ENCODE peak calls at places on chromosome 18, in nine cellular contexts. Z is fibroblast of lung, X is upper lobe of left lung, O is cardiac fibroblast, D is sigmoid colon, F is brain microvascular endothelial cell, A is kidney epithelial cell, R is dorsolateral prefrontal cortex, K is spleen. P is an unnamed sample.

GRCh38 chr18:49189772-49190171 is 239.0 kb upstream of the SMAD7 start:
- DNase-seq in Z (peak), X (no peak), O (peak), D (no peak), F (no peak), A (no peak), R (no peak), K (no peak), P (peak)

GRCh38 chr18:13364721-13365205 is 146.2 kb downstream of the LDLRAD4 start:
- DNase-seq in Z (no peak), X (no peak), O (no peak), D (no peak), F (no peak), A (no peak), R (no peak), K (no peak), P (no peak)

GRCh38 chr18:58362027-58362575 is 266.8 kb downstream of the ALPK2 start:
- DNase-seq in Z (peak), X (no peak), O (peak), D (peak), F (peak), A (peak), R (peak), K (no peak), P (peak)

GRCh38 chr18:47730795-47731194 is 199.7 kb downstream of the SMAD2 start:
- DNase-seq in Z (no peak), X (no peak), O (no peak), D (peak), F (peak), A (no peak), R (no peak), K (peak), P (peak)

GRCh38 chr18:48077291-48077690 is 146.8 kb upstream of the SMAD2 start:
- DNase-seq in Z (no peak), X (no peak), O (no peak), D (no peak), F (no peak), A (no peak), R (no peak), K (no peak), P (no peak)

GRCh38 chr18:77439888-77440287 is 190.2 kb downstream of the GALR1 start:
- DNase-seq in Z (no peak), X (no peak), O (no peak), D (no peak), F (no peak), A (no peak), R (no peak), K (no peak), P (no peak)

GRCh38 chr18:54388203-54389142 is 30.8 kb downstream of the C18orf54 start:
- DNase-seq in Z (peak), X (no peak), O (peak), D (no peak), F (peak), A (peak), R (no peak), K (no peak), P (peak)

GRCh38 chr18:24683965-24684364 is 223.5 kb downstream of the HRH4 start:
- DNase-seq in Z (no peak), X (no peak), O (no peak), D (no peak), F (no peak), A (no peak), R (no peak), K (no peak), P (no peak)

GRCh38 chr18:32548688-32549087 is 78.0 kb upstream of the GAREM1 start:
- DNase-seq in Z (no peak), X (no peak), O (no peak), D (no peak), F (no peak), A (no peak), R (no peak), K (no peak), P (peak)

GRCh38 chr18:11251229-11251890 is 102.0 kb upstream of the PIEZO2 start:
- DNase-seq in Z (peak), X (no peak), O (peak), D (peak), F (peak), A (no peak), R (no peak), K (no peak), P (peak)

GRCh38 chr18:35692866-35693265 is 111.3 kb downstream of the GALNT1 start:
- DNase-seq in Z (no peak), X (no peak), O (no peak), D (no peak), F (no peak), A (no peak), R (no peak), K (no peak), P (no peak)

GRCh38 chr18:10037181-10037580 is 123.4 kb downstream of the VAPA start:
- DNase-seq in Z (no peak), X (no peak), O (no peak), D (no peak), F (no peak), A (no peak), R (no peak), K (peak), P (no peak)

GRCh38 chr18:49728542-49728941 is 84.8 kb downstream of the ACAA2 start:
- DNase-seq in Z (peak), X (no peak), O (peak), D (no peak), F (peak), A (no peak), R (peak), K (no peak), P (peak)

GRCh38 chr18:58525517-58525916 is 103.4 kb downstream of the ALPK2 start:
- DNase-seq in Z (peak), X (no peak), O (no peak), D (no peak), F (peak), A (no peak), R (no peak), K (no peak), P (peak)

GRCh38 chr18:33495278-33495677 is 54.8 kb upstream of the CCDC178 start:
- DNase-seq in Z (peak), X (no peak), O (peak), D (no peak), F (peak), A (no peak), R (no peak), K (no peak), P (peak)

GRCh38 chr18:54532222-54532621 is 58.8 kb upstream of the DYNAP start:
- DNase-seq in Z (no peak), X (no peak), O (no peak), D (no peak), F (no peak), A (no peak), R (no peak), K (no peak), P (no peak)

GRCh38 chr18:53864758-53865157 is 359.7 kb downstream of the MBD2 start:
- DNase-seq in Z (no peak), X (no peak), O (peak), D (no peak), F (peak), A (no peak), R (no peak), K (no peak), P (peak)

GRCh38 chr18:45642238-45642637 is 27.0 kb downstream of the SLC14A2 start:
- DNase-seq in Z (no peak), X (no peak), O (no peak), D (no peak), F (no peak), A (no peak), R (no peak), K (no peak), P (no peak)

GRCh38 chr18:48864876-48865275 is 85.9 kb downstream of the SMAD7 start:
- DNase-seq in Z (no peak), X (no peak), O (no peak), D (no peak), F (no peak), A (no peak), R (no peak), K (peak), P (no peak)

GRCh38 chr18:13198701-13199100 is 19.9 kb upstream of the LDLRAD4 start:
- DNase-seq in Z (no peak), X (no peak), O (no peak), D (no peak), F (no peak), A (no peak), R (no peak), K (no peak), P (no peak)

GRCh38 chr18:60053747-60054304 is 154.0 kb downstream of the PMAIP1 start:
- DNase-seq in Z (peak), X (no peak), O (peak), D (no peak), F (peak), A (peak), R (no peak), K (no peak), P (peak)

GRCh38 chr18:79935499-79935898 is 16.0 kb downstream of the SLC66A2 start:
- DNase-seq in Z (no peak), X (no peak), O (no peak), D (peak), F (no peak), A (no peak), R (no peak), K (no peak), P (no peak)

GRCh38 chr18:48543228-48543627 is 4.4 kb downstream of the CTIF start:
- DNase-seq in Z (peak), X (no peak), O (no peak), D (no peak), F (no peak), A (no peak), R (no peak), K (no peak), P (no peak)

GRCh38 chr18:46388295-46388694 is 268.7 kb downstream of the LOXHD1 start:
- DNase-seq in Z (no peak), X (no peak), O (no peak), D (no peak), F (no peak), A (no peak), R (no peak), K (no peak), P (no peak)

GRCh38 chr18:67381608-67382150 is 134.8 kb downstream of the DSEL start:
- DNase-seq in Z (no peak), X (peak), O (no peak), D (no peak), F (no peak), A (no peak), R (no peak), K (no peak), P (no peak)

GRCh38 chr18:11937874-11938478 is 29.9 kb upstream of the MPPE1 start:
- DNase-seq in Z (peak), X (no peak), O (peak), D (peak), F (peak), A (no peak), R (peak), K (peak), P (peak)

GRCh38 chr18:52499018-52499417 is 159.0 kb downstream of the DCC start:
- DNase-seq in Z (no peak), X (no peak), O (no peak), D (no peak), F (no peak), A (peak), R (no peak), K (no peak), P (no peak)
- H3K4me3 ChIP-seq in Z (no peak), X (no peak), O (no peak), D (no peak), F (no peak), A (no peak), R (no peak), K (no peak), P (no peak)

GRCh38 chr18:69638056-69638455 is 237.4 kb downstream of the DOK6 start:
- DNase-seq in Z (no peak), X (no peak), O (no peak), D (no peak), F (no peak), A (no peak), R (no peak), K (no peak), P (no peak)

GRCh38 chr18:69631281-69631680 is 230.6 kb downstream of the DOK6 start:
- DNase-seq in Z (peak), X (no peak), O (no peak), D (no peak), F (no peak), A (no peak), R (no peak), K (no peak), P (no peak)

GRCh38 chr18:69635482-69635881 is 234.8 kb downstream of the DOK6 start:
- DNase-seq in Z (no peak), X (no peak), O (no peak), D (no peak), F (no peak), A (no peak), R (no peak), K (no peak), P (no peak)

GRCh38 chr18:69636529-69637301 is 236.0 kb downstream of the DOK6 start:
- DNase-seq in Z (no peak), X (no peak), O (no peak), D (no peak), F (no peak), A (no peak), R (no peak), K (no peak), P (peak)
- TF ChIP-seq CTCF in Z (peak), X (peak), O (peak), D (no peak), F (peak), A (no peak), R (peak), K (no peak), P (peak)

GRCh38 chr18:7921938-7922587 is 354.9 kb downstream of the PTPRM start:
- DNase-seq in Z (peak), X (no peak), O (peak), D (no peak), F (peak), A (no peak), R (no peak), K (no peak), P (peak)
- H3K4me3 ChIP-seq in Z (no peak), X (no peak), O (no peak), D (no peak), F (no peak), A (no peak), R (no peak), K (no peak), P (no peak)

DNA sequence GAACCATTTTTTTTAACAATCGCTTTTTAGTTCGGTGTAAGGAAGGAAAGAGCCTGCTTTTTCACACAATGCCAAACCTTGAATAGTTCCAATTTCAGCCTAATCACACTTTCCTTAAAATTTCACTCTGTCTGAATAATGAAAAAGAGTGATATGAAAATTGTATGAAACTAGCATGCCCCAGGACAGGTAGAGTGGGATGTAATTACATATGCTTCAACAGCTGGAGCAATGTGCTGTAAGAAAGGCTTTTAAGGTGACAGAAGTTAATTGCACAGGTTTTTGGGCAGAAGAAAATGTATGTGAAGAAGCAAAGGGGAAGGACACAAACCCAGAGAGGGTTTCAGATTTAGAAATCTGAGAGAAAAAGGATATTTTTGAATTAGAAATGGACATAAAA is 184.0 kb downstream of the DSC3 start:
- DNase-seq in Z (no peak), X (no peak), O (no peak), D (no peak), F (no peak), A (no peak), R (no peak), K (no peak), P (no peak)
- TF ChIP-seq CTCF in Z (no peak), X (no peak), O (no peak), D (no peak), F (no peak), A (no peak), R (no peak), K (no peak), P (no peak)

P was measured in choroid plexus epithelial cell.